ENCODE peak calls at places on chromosomes 5 and 9, in nine cellular contexts. K is GM23248; Z is CD8-positive, alpha-beta memory T cell; U is adrenal gland; X is left lung; V is cardiac muscle cell; J is fibroblast of lung; B is psoas muscle; G is stomach. F is an unnamed sample.
A peak's percentile ranks its signal among the peaks of the same experiment; 100 is the strongest.

GRCh38 chr5:68548959-68549676 is 333.6 kb downstream of the PIK3R1 start:
- DNase-seq in K (peak; percentile 39), Z (no peak), U (no peak), X (no peak), V (peak; percentile 57), J (peak; percentile 82), B (no peak), G (no peak), F (no peak)

GRCh38 chr5:93100433-93100832 is 480.6 kb downstream of the NR2F1-AS1 start:
- DNase-seq in K (peak; percentile 68), Z (no peak), U (no peak), X (no peak), V (peak; percentile 37), J (peak; percentile 51), B (no peak), G (no peak), F (no peak)

GRCh38 chr9:92986175-92987110 is 39.1 kb downstream of the FGD3 start:
- DNase-seq in K (peak; percentile 28), Z (peak; percentile 71), U (no peak), X (no peak), V (peak; percentile 13), J (peak; percentile 6), B (no peak), G (no peak), F (peak; percentile 82)

GRCh38 chr9:122444366-122444765 is 33.4 kb downstream of the OR1J1 start:
- DNase-seq in K (peak; percentile 75), Z (no peak), U (no peak), X (no peak), V (peak; percentile 99), J (peak; percentile 88), B (no peak), G (peak; percentile 35), F (no peak)

GRCh38 chr9:95399261-95399660 is 81.8 kb upstream of the FANCC start:
- DNase-seq in K (no peak), Z (no peak), U (no peak), X (no peak), V (no peak), J (no peak), B (no peak), G (no peak), F (no peak)

GRCh38 chr5:13987843-13988464 is 43.5 kb upstream of the DNAH5 start:
- DNase-seq in K (peak; percentile 84), Z (no peak), U (peak; percentile 34), X (no peak), V (peak; percentile 72), J (peak; percentile 75), B (no peak), G (peak; percentile 45), F (no peak)

GRCh38 chr9:123248630-123249029 is 19.8 kb downstream of the STRBP start:
- DNase-seq in K (no peak), Z (no peak), U (no peak), X (no peak), V (no peak), J (no peak), B (no peak), G (no peak), F (no peak)

GRCh38 chr5:55407984-55408383 is 100.2 kb downstream of the MTREX start:
- DNase-seq in K (no peak), Z (no peak), U (no peak), X (no peak), V (no peak), J (no peak), B (no peak), G (no peak), F (no peak)

GRCh38 chr9:123359546-123359945 is 3.5 kb downstream of the CRB2 start:
- DNase-seq in K (no peak), Z (no peak), U (no peak), X (no peak), V (no peak), J (no peak), B (no peak), G (no peak), F (no peak)

GRCh38 chr9:15135167-15135792 is 171.7 kb downstream of the TTC39B start:
- DNase-seq in K (peak; percentile 86), Z (peak; percentile 52), U (peak; percentile 60), X (no peak), V (peak; percentile 86), J (peak; percentile 81), B (no peak), G (peak; percentile 51), F (peak; percentile 5)

GRCh38 chr5:78886650-78887230 is 98.4 kb downstream of the ARSB start:
- DNase-seq in K (peak; percentile 47), Z (no peak), U (no peak), X (no peak), V (peak; percentile 38), J (peak; percentile 40), B (no peak), G (no peak), F (peak; percentile 12)

GRCh38 chr5:95761771-95762680 is 30.9 kb downstream of the RHOBTB3 start:
- DNase-seq in K (peak; percentile 62), Z (no peak), U (no peak), X (no peak), V (peak; percentile 38), J (peak; percentile 19), B (no peak), G (no peak), F (no peak)

GRCh38 chr5:80150731-80151130 is 105.1 kb downstream of the SERINC5 start:
- DNase-seq in K (no peak), Z (no peak), U (no peak), X (no peak), V (no peak), J (no peak), B (no peak), G (no peak), F (no peak)
- H3K4me1 ChIP-seq in K (no peaks in the 10 kb centered on the region), Z (peaks cover 64% of the 10 kb centered on the region), U (no peaks in the 10 kb centered on the region), X (peaks cover 3% of the 10 kb centered on the region), V (peaks cover 9% of the 10 kb centered on the region), J (no peaks in the 10 kb centered on the region), B (no peaks in the 10 kb centered on the region), G (peaks cover 6% of the 10 kb centered on the region), F (no peaks in the 10 kb centered on the region)

DNA sequence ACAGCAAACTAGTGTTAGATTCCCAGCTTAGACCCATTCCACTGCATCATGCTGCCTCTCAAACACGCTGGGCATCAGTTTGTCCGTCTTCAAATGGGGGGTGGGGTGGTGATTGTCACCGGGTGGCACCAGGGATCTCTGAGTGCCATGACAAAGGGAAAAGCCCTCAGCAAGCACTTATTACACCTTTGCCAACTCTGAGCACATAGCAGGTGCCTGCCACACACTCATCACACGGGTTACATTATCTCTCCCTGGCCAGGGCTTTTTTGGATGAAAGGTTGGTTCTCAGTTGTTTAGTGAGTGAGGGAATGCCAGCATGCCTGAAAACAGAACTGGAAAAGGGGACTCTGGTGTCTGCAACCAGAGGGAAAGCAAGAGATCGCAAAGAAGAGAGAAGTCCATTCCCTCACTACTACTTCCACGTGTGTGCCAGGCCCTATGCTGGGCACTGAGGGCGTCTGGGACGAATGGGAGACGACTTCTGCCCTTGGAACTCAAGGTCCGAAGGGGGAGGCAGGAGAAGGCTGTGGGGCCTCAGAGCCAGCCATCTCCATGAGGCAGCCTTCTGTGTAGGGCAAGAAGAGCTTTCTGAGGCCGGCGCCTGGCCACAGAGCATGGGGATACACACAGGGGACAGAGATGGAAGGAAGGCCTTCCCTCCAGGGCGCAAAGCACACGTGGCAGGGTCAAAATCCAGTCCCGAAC is 48.9 kb downstream of the PAX5 start:
- DNase-seq in K (no peak), Z (no peak), U (no peak), X (no peak), V (no peak), J (no peak), B (no peak), G (no peak), F (no peak)
- H3K27ac ChIP-seq in K (no peak overlapping the region), Z (no peak overlapping the region), U (no peak overlapping the region), X (no peak overlapping the region), V (no peak overlapping the region), J (no peak overlapping the region), B (no peak overlapping the region), G (no peak overlapping the region), F (no peak overlapping the region)

GRCh38 chr5:17224858-17225436 is 7.5 kb downstream of the BASP1 start:
- DNase-seq in K (peak; percentile 76), Z (no peak), U (no peak), X (no peak), V (peak; percentile 20), J (no peak), B (no peak), G (no peak), F (no peak)
- H3K4me1 ChIP-seq in K (peaks cover 87% of the 10 kb centered on the region), Z (no peaks in the 10 kb centered on the region), U (no peaks in the 10 kb centered on the region), X (peaks cover 42% of the 10 kb centered on the region), V (peaks cover 25% of the 10 kb centered on the region), J (peaks cover 2% of the 10 kb centered on the region), B (no peaks in the 10 kb centered on the region), G (no peaks in the 10 kb centered on the region), F (no peaks in the 10 kb centered on the region)

GRCh38 chr5:464843-465590 is 22.0 kb downstream of the EXOC3 start:
- DNase-seq in K (no peak), Z (peak; percentile 49), U (no peak), X (peak; percentile 80), V (no peak), J (no peak), B (peak; percentile 46), G (no peak), F (no peak)
- H3K27ac ChIP-seq in K (no peak overlapping the region), Z (no peak overlapping the region), U (no peak overlapping the region), X (no peak overlapping the region), V (no peak overlapping the region), J (no peak overlapping the region), B (no peak overlapping the region), G (no peak overlapping the region), F (peak overlapping the region; percentile 92)

F was measured in CD4-positive, CD25-positive, alpha-beta regulatory T cell.